ENCODE peak calls at places on chromosome 7, in eight cellular contexts. L is skeletal muscle cell; K is CD8-positive, alpha-beta memory T cell; R is colonic mucosa; Y is endothelial cell of umbilical vein; A is HL-60; J is bronchial epithelial cell; D is adrenal gland. Q is an unnamed sample.

GRCh38 chr7:129144834-129145668 is 544 bp downstream of the TSPAN33 start:
- DNase-seq in L (no peak), J (no peak), A (no peak), R (no peak), K (peak; percentile 41), Y (no peak), D (no peak), Q (no peak)

GRCh38 chr7:20331231-20331880 is 656 bp downstream of the ITGB8 start:
- DNase-seq in Y (peak; percentile 63), J (no peak), A (peak; percentile 19), R (peak; percentile 61), D (peak; percentile 33), K (no peak), L (no peak), Q (no peak)

GRCh38 chr7:44201813-44202212 is 1.0 kb downstream of the YKT6 start:
- DNase-seq in K (no peak), L (no peak), A (no peak), Y (peak; percentile 10), D (no peak), J (peak; percentile 55), R (no peak), Q (no peak)

GRCh38 chr7:11193888-11194287 is 220.2 kb downstream of the PHF14 start:
- DNase-seq in Y (no peak), A (no peak), D (no peak), J (no peak), R (no peak), K (no peak), L (no peak), Q (no peak)

GRCh38 chr7:112067205-112067604 is 139.0 kb downstream of the DOCK4 start:
- DNase-seq in A (no peak), Y (no peak), K (no peak), D (no peak), R (no peak), L (no peak), J (no peak), Q (no peak)

GRCh38 chr7:96737545-96738050 is 28.0 kb upstream of the SEM1 start:
- DNase-seq in L (no peak), Y (no peak), A (no peak), R (no peak), J (no peak), K (no peak), D (no peak), Q (no peak)

GRCh38 chr7:15667999-15668398 is 18.5 kb downstream of the MEOX2 start:
- DNase-seq in L (no peak), K (no peak), J (no peak), A (no peak), Y (no peak), D (no peak), R (peak; percentile 68), Q (no peak)

GRCh38 chr7:38973760-38974159 is 3.9 kb upstream of the POU6F2 start:
- DNase-seq in Y (no peak), R (no peak), L (no peak), J (no peak), K (no peak), D (no peak), A (no peak), Q (no peak)

GRCh38 chr7:29113384-29114102 is 32.8 kb downstream of the CPVL start:
- DNase-seq in K (no peak), L (no peak), Y (peak; percentile 46), R (peak; percentile 64), A (peak; percentile 36), J (peak; percentile 73), D (no peak), Q (no peak)

GRCh38 chr7:65731562-65732035 is 141.3 kb upstream of the VKORC1L1 start:
- DNase-seq in L (no peak), D (no peak), A (no peak), Y (peak; percentile 59), R (no peak), K (no peak), J (peak; percentile 23), Q (no peak)

GRCh38 chr7:105046414-105046813 is 32.4 kb downstream of the KMT2E start:
- DNase-seq in K (no peak), L (peak; percentile 5), J (peak; percentile 52), A (no peak), R (no peak), Y (no peak), D (no peak), Q (no peak)

GRCh38 chr7:2510909-2511768 is 8.4 kb upstream of the LFNG start:
- DNase-seq in K (peak; percentile 79), A (peak; percentile 74), D (no peak), R (peak; percentile 70), Y (peak; percentile 50), L (no peak), J (peak; percentile 32), Q (no peak)

GRCh38 chr7:49670991-49671390 is 102.4 kb upstream of the VWC2 start:
- DNase-seq in K (no peak), D (no peak), J (no peak), L (no peak), R (no peak), Y (no peak), A (no peak), Q (no peak)

GRCh38 chr7:73621168-73622063 is 2.9 kb downstream of the MLXIPL start:
- DNase-seq in L (no peak), D (peak; percentile 44), A (no peak), J (no peak), Y (no peak), K (no peak), R (no peak), Q (no peak)

GRCh38 chr7:85595639-85596268 is 408.9 kb upstream of the SEMA3D start:
- DNase-seq in R (no peak), A (no peak), J (peak; percentile 3), D (no peak), K (no peak), L (peak; percentile 7), Y (peak; percentile 7), Q (peak; percentile 34)

GRCh38 chr7:82158327-82158726 is 285.2 kb downstream of the CACNA2D1 start:
- DNase-seq in J (no peak), D (no peak), L (no peak), A (no peak), Y (no peak), K (no peak), R (no peak), Q (no peak)

GRCh38 chr7:140225562-140226249 is 48.9 kb upstream of the KDM7A start:
- DNase-seq in A (no peak), D (no peak), J (no peak), L (no peak), R (no peak), Y (no peak), K (peak; percentile 30), Q (no peak)

GRCh38 chr7:4748267-4748666 is 27.2 kb upstream of the AP5Z1 start:
- DNase-seq in L (no peak), Y (peak; percentile 86), D (no peak), K (no peak), R (no peak), A (no peak), J (no peak), Q (no peak)

GRCh38 chr7:35701287-35701686 is 6.4 kb upstream of the HERPUD2 start:
- DNase-seq in L (no peak), A (no peak), Y (no peak), R (no peak), J (no peak), K (no peak), D (no peak), Q (no peak)

GRCh38 chr7:117751775-117752174 is 121.5 kb downstream of the CTTNBP2 start:
- DNase-seq in D (no peak), J (no peak), L (no peak), Y (no peak), K (no peak), R (no peak), A (no peak), Q (no peak)

GRCh38 chr7:150969483-150969874 is 8.6 kb downstream of the KCNH2 start:
- DNase-seq in A (no peak), R (no peak), L (no peak), Y (no peak), K (no peak), J (no peak), D (no peak), Q (no peak)

GRCh38 chr7:115816318-115816974 is 214.1 kb downstream of the TFEC start:
- DNase-seq in D (no peak), K (no peak), R (no peak), Y (no peak), A (no peak), L (no peak), J (no peak), Q (no peak)

GRCh38 chr7:115812796-115813195 is 217.8 kb downstream of the TFEC start:
- DNase-seq in J (no peak), R (no peak), Y (no peak), K (no peak), D (no peak), A (no peak), L (no peak), Q (no peak)
- H3K4me3 ChIP-seq in J (no peak overlapping the region), R (no peak overlapping the region), Y (no peak overlapping the region), K (no peak overlapping the region), D (no peak overlapping the region), A (no peak overlapping the region), L (no peak overlapping the region), Q (no peak overlapping the region)

DNA sequence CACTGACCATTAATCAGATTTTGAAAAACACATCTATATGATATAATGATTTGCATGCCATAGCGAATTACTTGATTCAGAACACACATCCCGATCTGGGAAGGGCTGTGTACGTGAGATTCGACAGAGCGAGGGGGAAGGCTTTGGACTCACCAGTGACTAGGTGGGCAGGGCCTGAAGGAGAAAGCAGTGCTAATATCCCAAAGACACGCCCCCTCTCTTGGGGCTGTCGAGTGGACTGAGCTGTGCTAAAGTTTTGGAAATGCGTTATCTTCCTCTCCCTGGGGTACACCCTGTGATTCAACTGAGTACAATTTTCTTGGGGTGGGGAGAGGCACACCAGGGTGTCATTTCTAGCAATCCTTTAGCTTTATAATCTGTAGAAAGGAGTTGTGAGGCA is 1.8 kb downstream of the LRRC17 start:
- DNase-seq in A (no peak), L (no peak), K (no peak), D (peak; percentile 30), J (no peak), Y (no peak), R (peak; percentile 34), Q (no peak)
- H3K4me3 ChIP-seq in A (no peak overlapping the region), L (peak overlapping the region; percentile 50), K (no peak overlapping the region), D (no peak overlapping the region), J (no peak overlapping the region), Y (no peak overlapping the region), R (no peak overlapping the region), Q (peak overlapping the region; percentile 26)

GRCh38 chr7:27663989-27664331 is 1.3 kb upstream of the HIBADH start:
- DNase-seq in L (no peak), Y (no peak), D (no peak), K (no peak), A (peak; percentile 19), R (no peak), J (no peak), Q (no peak)
- H3K4me3 ChIP-seq in L (no peak overlapping the region), Y (no peak overlapping the region), D (no peak overlapping the region), K (peak overlapping the region; percentile 48), A (no peak overlapping the region), R (no peak overlapping the region), J (no peak overlapping the region), Q (no peak overlapping the region)

DNA sequence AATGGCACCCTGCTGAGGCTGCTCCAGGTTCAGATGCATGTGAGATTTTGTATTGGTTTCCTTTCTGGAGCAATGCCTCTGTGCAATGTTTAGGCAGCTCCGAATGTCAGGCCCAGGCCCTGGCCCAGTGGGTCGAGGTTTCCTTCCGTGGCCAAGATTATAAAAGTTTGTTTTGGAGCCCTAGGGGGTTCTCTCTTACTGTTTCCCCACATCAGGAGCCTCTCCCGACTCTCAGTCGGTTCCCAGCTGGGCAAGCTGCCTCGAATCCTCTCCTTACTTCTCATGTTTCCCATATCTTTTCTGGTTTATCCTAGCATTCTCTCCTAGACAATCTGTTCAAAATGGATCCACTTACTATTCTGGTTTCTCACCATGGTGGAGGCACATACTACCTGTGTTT is 11.0 kb downstream of the TMEM140 start:
- DNase-seq in J (no peak), L (no peak), R (no peak), A (no peak), Y (no peak), K (no peak), D (no peak), Q (no peak)
- H3K4me3 ChIP-seq in J (no peak overlapping the region), L (no peak overlapping the region), R (no peak overlapping the region), A (no peak overlapping the region), Y (no peak overlapping the region), K (no peak overlapping the region), D (no peak overlapping the region), Q (no peak overlapping the region)

Q was measured in retinal pigment epithelial cell.